ENCODE peak calls at places on chromosome X, in six cellular contexts. I, U, E, A, Z and S are unnamed samples. For H3K9me3, the result is how much of the 10 kb centered on the place peaks cover.

GRCh38 chrX:10240918-10241317 is 84.1 kb downstream of the CLCN4 start:
- DNase-seq in I (peak), U (no peak), E (peak), A (no peak), Z (no peak), S (no peak)

GRCh38 chrX:1673337-1673736 is 58.5 kb downstream of the ASMT start:
- DNase-seq in I (no peak), U (peak), E (no peak), A (no peak), Z (peak), S (peak)

GRCh38 chrX:155086202-155086840 is 15.0 kb downstream of the BRCC3 start:
- DNase-seq in I (peak), U (peak), E (peak), A (no peak), Z (peak), S (peak)

GRCh38 chrX:9677098-9677739 is 88.4 kb downstream of the GPR143 start:
- DNase-seq in I (no peak), U (no peak), E (peak), A (no peak), Z (no peak), S (no peak)

GRCh38 chrX:40971736-40972135 is 113.5 kb upstream of the USP9X start:
- DNase-seq in I (peak), U (no peak), E (peak), A (no peak), Z (no peak), S (no peak)

GRCh38 chrX:148380107-148380506 is 120.3 kb upstream of the AFF2 start:
- DNase-seq in I (no peak), U (no peak), E (no peak), A (no peak), Z (no peak), S (no peak)

GRCh38 chrX:57447856-57448255 is 144.0 kb upstream of the ZXDB start:
- DNase-seq in I (no peak), U (no peak), E (no peak), A (no peak), Z (no peak), S (peak)

GRCh38 chrX:132677233-132677716 is 188.4 kb upstream of the MBNL3 start:
- DNase-seq in I (no peak), U (no peak), E (no peak), A (no peak), Z (no peak), S (no peak)

GRCh38 chrX:54921427-54922021 is 900 bp downstream of the TRO start:
- DNase-seq in I (peak), U (peak), E (peak), A (peak), Z (peak), S (peak)

GRCh38 chrX:141439651-141440050 is 144.9 kb downstream of the SPANXA1 start:
- DNase-seq in I (no peak), U (no peak), E (peak), A (no peak), Z (no peak), S (no peak)

GRCh38 chrX:1393871-1394615 is 2.1 kb upstream of the SLC25A6 start:
- DNase-seq in I (no peak), U (no peak), E (no peak), A (no peak), Z (no peak), S (no peak)

GRCh38 chrX:42536286-42536685 is 241.7 kb downstream of the PPP1R2C start:
- DNase-seq in I (no peak), U (no peak), E (no peak), A (no peak), Z (no peak), S (no peak)

GRCh38 chrX:43175428-43175827 is 397.5 kb upstream of the PPP1R2C start:
- DNase-seq in I (peak), U (no peak), E (no peak), A (no peak), Z (no peak), S (no peak)

GRCh38 chrX:123088331-123088730 is 95.7 kb upstream of the GRIA3 start:
- DNase-seq in I (no peak), U (no peak), E (no peak), A (no peak), Z (no peak), S (no peak)

GRCh38 chrX:34578237-34578636 is 78.8 kb downstream of the TMEM47 start:
- DNase-seq in I (peak), U (no peak), E (peak), A (peak), Z (no peak), S (no peak)

GRCh38 chrX:45788941-45789348 is 588.3 kb upstream of the DIPK2B start:
- DNase-seq in I (peak), U (no peak), E (peak), A (no peak), Z (no peak), S (no peak)

GRCh38 chrX:152086141-152086540 is 52.2 kb downstream of the MAGEA10 start:
- DNase-seq in I (no peak), U (no peak), E (no peak), A (no peak), Z (no peak), S (peak)

GRCh38 chrX:141668371-141668770 is 30.2 kb downstream of the SPANXD start:
- DNase-seq in I (no peak), U (no peak), E (no peak), A (no peak), Z (no peak), S (no peak)

GRCh38 chrX:45824471-45824870 is 623.8 kb upstream of the DIPK2B start:
- DNase-seq in I (peak), U (no peak), E (peak), A (no peak), Z (no peak), S (peak)

GRCh38 chrX:38215141-38215540 is 5.5 kb downstream of the SRPX start:
- DNase-seq in I (peak), U (no peak), E (peak), A (no peak), Z (no peak), S (no peak)

GRCh38 chrX:24377195-24377594 is 16.8 kb downstream of the SUPT20HL1 start:
- DNase-seq in I (no peak), U (no peak), E (no peak), A (no peak), Z (no peak), S (no peak)

GRCh38 chrX:47568656-47569295 is 7.8 kb downstream of the ARAF start:
- DNase-seq in I (no peak), U (peak), E (no peak), A (no peak), Z (peak), S (no peak)

GRCh38 chrX:48083706-48084105 is 12.3 kb upstream of the ZNF630 start:
- DNase-seq in I (no peak), U (no peak), E (no peak), A (no peak), Z (no peak), S (peak)

GRCh38 chrX:105975382-105975781 is 63.1 kb downstream of the SERPINA7 start:
- DNase-seq in I (peak), U (no peak), E (peak), A (peak), Z (no peak), S (peak)

GRCh38 chrX:13293700-13294099 is 26.2 kb downstream of the ATXN3L start:
- DNase-seq in I (no peak), U (no peak), E (no peak), A (no peak), Z (no peak), S (peak)

GRCh38 chrX:122188751-122189150 is 995.3 kb upstream of the GRIA3 start:
- DNase-seq in I (no peak), U (no peak), E (no peak), A (no peak), Z (no peak), S (no peak)

DNA sequence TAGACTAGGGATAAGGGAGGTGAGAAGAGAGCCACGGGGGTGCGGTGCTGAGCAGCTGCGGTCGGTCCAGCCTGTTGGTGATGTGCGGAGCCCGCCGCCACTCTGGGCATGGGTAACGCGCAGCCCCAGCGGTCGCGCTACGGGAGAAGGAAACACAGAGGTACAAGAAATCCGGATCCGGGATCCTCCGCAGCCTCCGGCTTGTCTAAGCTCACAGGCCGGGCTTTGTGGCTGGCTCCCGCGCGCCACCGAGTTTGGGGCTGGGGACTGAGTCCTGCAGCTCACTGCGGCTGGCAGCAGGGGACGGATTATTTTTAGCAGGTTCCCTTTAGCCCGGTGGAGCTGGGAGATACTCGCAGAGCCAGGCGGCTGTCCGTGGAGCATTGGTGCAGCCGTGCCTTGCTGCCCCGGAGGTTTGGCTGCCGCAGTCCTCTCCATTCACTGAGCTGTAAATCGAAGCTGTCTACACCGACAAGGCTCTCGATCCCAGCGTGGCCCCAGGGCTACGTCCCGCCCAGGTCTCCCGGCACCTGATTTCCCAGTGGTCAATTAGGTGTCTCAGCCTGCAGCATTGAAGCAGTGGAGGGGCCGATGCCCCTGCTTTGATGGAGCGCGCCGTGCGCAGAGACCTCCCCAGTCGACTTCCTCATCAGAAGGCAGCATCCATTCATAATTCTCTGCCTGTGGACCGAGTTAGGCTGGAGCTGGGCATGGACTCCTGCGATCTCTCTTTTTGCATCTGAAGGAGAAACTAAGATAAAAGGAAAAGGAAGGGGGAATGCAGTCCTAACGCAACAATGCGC is 81.9 kb upstream of the SCML1 start:
- DNase-seq in I (no peak), U (peak), E (peak), A (no peak), Z (peak), S (no peak)
- H3K23ac ChIP-seq in I (no peak), U (no peak), E (no peak), A (no peak), Z (no peak), S (no peak)

GRCh38 chrX:4735299-4735698 is 1021.9 kb upstream of the PRKX start:
- DNase-seq in I (no peak), U (no peak), E (no peak), A (no peak), Z (no peak), S (no peak)
- H3K9me3 ChIP-seq in I (under half), U (under half), E (under half), A (under half), Z (under half), S (under half)

GRCh38 chrX:153764786-153765137 is 713 bp downstream of the PLXNB3 start:
- DNase-seq in I (no peak), U (no peak), E (no peak), A (no peak), Z (no peak), S (no peak)

GRCh38 chrX:153767674-153768055 is 3.6 kb downstream of the PLXNB3 start:
- DNase-seq in I (no peak), U (peak), E (no peak), A (no peak), Z (no peak), S (no peak)

GRCh38 chrX:153766871-153767673 is 3.0 kb downstream of the PLXNB3 start:
- DNase-seq in I (no peak), U (peak), E (no peak), A (no peak), Z (no peak), S (no peak)

GRCh38 chrX:153765138-153766079 is 1.4 kb downstream of the PLXNB3 start:
- DNase-seq in I (peak), U (peak), E (peak), A (no peak), Z (no peak), S (no peak)

GRCh38 chrX:153766098-153766817 is 2.2 kb downstream of the PLXNB3 start:
- DNase-seq in I (peak), U (peak), E (peak), A (no peak), Z (no peak), S (peak)
- H3K23ac ChIP-seq in I (no peak), U (no peak), E (peak), A (peak), Z (no peak), S (no peak)

GRCh38 chrX:74853255-74853654 is 72.0 kb downstream of the NEXMIF start:
- DNase-seq in I (no peak), U (peak), E (no peak), A (no peak), Z (no peak), S (no peak)
- H3K9me3 ChIP-seq in I (half or more), U (half or more), E (under half), A (under half), Z (under half), S (under half)

DNA sequence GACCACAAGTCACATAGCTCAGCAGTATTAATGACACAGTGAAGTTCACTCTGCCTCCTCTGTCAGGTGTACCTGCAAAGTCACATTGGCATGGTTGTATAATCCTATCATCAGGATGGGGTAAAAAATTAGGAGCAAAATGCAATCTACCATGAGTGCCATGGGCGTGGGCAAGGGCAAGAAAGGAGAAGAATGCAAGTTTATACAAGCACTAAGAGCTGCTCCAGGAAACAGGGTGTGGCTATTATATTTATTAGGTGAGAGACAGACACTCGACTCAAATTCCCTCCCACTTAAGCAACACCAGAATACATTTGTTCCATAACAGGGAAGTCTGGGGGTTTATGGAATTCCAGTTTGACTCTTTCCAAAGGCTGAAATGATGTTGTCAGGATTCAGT is 378.8 kb downstream of the BCOR start:
- DNase-seq in I (no peak), U (no peak), E (no peak), A (no peak), Z (no peak), S (no peak)
- H3K23ac ChIP-seq in I (no peak), U (no peak), E (no peak), A (no peak), Z (no peak), S (no peak)